ENCODE peak calls at places on chromosomes 3 and 15, in eight cellular contexts. F is NCI-H1105, R is brain microvascular endothelial cell, N is GM04503, H is K562, K is thoracic aorta, T is T-cell, P is GM18507. M is an unnamed sample.

GRCh38 chr3:67357610-67358458 is 296.6 kb downstream of the SUCLG2 start:
- DNase-seq in F (peak), R (peak), N (no peak), H (no peak), K (no peak), T (no peak), P (peak), M (no peak)

GRCh38 chr3:184338538-184338945 is 1.1 kb downstream of the FAM131A start:
- DNase-seq in F (peak), R (peak), N (no peak), H (no peak), K (peak), T (no peak), P (no peak), M (peak)

GRCh38 chr3:120420855-120421570 is 29.8 kb downstream of the FSTL1 start:
- DNase-seq in F (no peak), R (peak), N (no peak), H (no peak), K (no peak), T (no peak), P (no peak), M (no peak)

GRCh38 chr3:55724851-55725250 is 237.7 kb upstream of the WNT5A start:
- DNase-seq in F (no peak), R (no peak), N (no peak), H (no peak), K (no peak), T (no peak), P (no peak), M (no peak)

GRCh38 chr3:44016818-44017217 is 224.9 kb upstream of the TOPAZ1 start:
- DNase-seq in F (no peak), R (no peak), N (no peak), H (no peak), K (no peak), T (no peak), P (no peak), M (no peak)

GRCh38 chr3:118637866-118638265 is 396.8 kb downstream of the IGSF11 start:
- DNase-seq in F (no peak), R (no peak), N (no peak), H (no peak), K (no peak), T (no peak), P (no peak), M (no peak)

GRCh38 chr3:152382312-152383135 is 113.8 kb downstream of the MBNL1 start:
- DNase-seq in F (no peak), R (no peak), N (no peak), H (no peak), K (no peak), T (no peak), P (no peak), M (no peak)

GRCh38 chr15:76235186-76235826 is 76.0 kb downstream of the ETFA start:
- DNase-seq in F (no peak), R (no peak), N (no peak), H (peak), K (no peak), T (no peak), P (no peak), M (no peak)

GRCh38 chr15:78085928-78086327 is 6.4 kb upstream of the SH2D7 start:
- DNase-seq in F (no peak), R (no peak), N (peak), H (no peak), K (no peak), T (no peak), P (no peak), M (no peak)

GRCh38 chr3:183188895-183189462 is 26.4 kb upstream of the LAMP3 start:
- DNase-seq in F (peak), R (peak), N (no peak), H (peak), K (no peak), T (no peak), P (no peak), M (no peak)

GRCh38 chr3:194395201-194395600 is 3.9 kb downstream of the GP5 start:
- DNase-seq in F (peak), R (no peak), N (no peak), H (no peak), K (no peak), T (no peak), P (no peak), M (no peak)

GRCh38 chr15:34753236-34753894 is 1.4 kb downstream of the GJD2 start:
- DNase-seq in F (no peak), R (peak), N (no peak), H (peak), K (no peak), T (no peak), P (no peak), M (no peak)

GRCh38 chr3:72586694-72587093 is 261.6 kb downstream of the SHQ1 start:
- DNase-seq in F (no peak), R (no peak), N (no peak), H (no peak), K (no peak), T (no peak), P (no peak), M (no peak)

GRCh38 chr3:190825389-190826016 is 37.0 kb downstream of the GMNC start:
- DNase-seq in F (no peak), R (no peak), N (no peak), H (no peak), K (no peak), T (no peak), P (no peak), M (no peak)

GRCh38 chr15:84821501-84822021 is 4.4 kb downstream of the ALPK3 start:
- DNase-seq in F (no peak), R (no peak), N (no peak), H (peak), K (no peak), T (no peak), P (no peak), M (no peak)

GRCh38 chr3:43378066-43378935 is 92.0 kb downstream of the SNRK start:
- DNase-seq in F (peak), R (peak), N (no peak), H (peak), K (no peak), T (peak), P (peak), M (peak)

GRCh38 chr15:71237456-71238188 is 122.4 kb downstream of the THSD4 start:
- DNase-seq in F (peak), R (peak), N (peak), H (no peak), K (no peak), T (no peak), P (no peak), M (no peak)

GRCh38 chr3:185818267-185818875 is 6.5 kb downstream of the IGF2BP2 start:
- DNase-seq in F (no peak), R (no peak), N (no peak), H (no peak), K (no peak), T (no peak), P (no peak), M (no peak)

GRCh38 chr15:31311735-31312134 is 14.9 kb upstream of the KLF13 start:
- DNase-seq in F (no peak), R (no peak), N (no peak), H (no peak), K (no peak), T (no peak), P (no peak), M (no peak)

GRCh38 chr3:27720899-27721716 is 1.0 kb downstream of the EOMES start:
- DNase-seq in F (peak), R (no peak), N (no peak), H (no peak), K (no peak), T (no peak), P (no peak), M (no peak)

GRCh38 chr15:70264014-70264492 is 166.3 kb upstream of the TLE3 start:
- DNase-seq in F (peak), R (no peak), N (no peak), H (no peak), K (no peak), T (no peak), P (no peak), M (no peak)

M was measured in T-helper 9 cell.